ENCODE peak calls at places on chromosome 14, in five cellular contexts. One of them, this sample, is unnamed.

GRCh38 chr14:68569970-68570409 is 222.9 kb downstream of the ZFP36L1 start:
- DNase-seq in right cardiac atrium: no peak
- DNase-seq in stimulated activated naive B cell treated with anti-CD40 and anti-IgM and Interleukin-4, amounts not matched to agents 10 μg/mL and 1 μg/mL and 100 μg/mL, for 72 hours: no peak
- DNase-seq in M059J: no peak
- DNase-seq in CD4-positive, CD25-positive, alpha-beta regulatory T cell: no peak
- DNase-seq in this sample: no peak

GRCh38 chr14:49946320-49947141 is 53.6 kb downstream of the ARF6 start:
- DNase-seq in right cardiac atrium: no peak
- DNase-seq in stimulated activated naive B cell treated with anti-CD40 and anti-IgM and Interleukin-4, amounts not matched to agents 10 μg/mL and 1 μg/mL and 100 μg/mL, for 72 hours: no peak
- DNase-seq in M059J: peak
- DNase-seq in CD4-positive, CD25-positive, alpha-beta regulatory T cell: no peak
- DNase-seq in this sample: no peak

GRCh38 chr14:94378527-94379290 is 9.7 kb downstream of the SERPINA1 start:
- DNase-seq in right cardiac atrium: no peak
- DNase-seq in stimulated activated naive B cell treated with anti-CD40 and anti-IgM and Interleukin-4, amounts not matched to agents 10 μg/mL and 1 μg/mL and 100 μg/mL, for 72 hours: no peak
- DNase-seq in M059J: no peak
- DNase-seq in CD4-positive, CD25-positive, alpha-beta regulatory T cell: no peak
- DNase-seq in this sample: no peak

GRCh38 chr14:101372894-101373640 is 188.2 kb upstream of the DIO3 start:
- DNase-seq in right cardiac atrium: no peak
- DNase-seq in stimulated activated naive B cell treated with anti-CD40 and anti-IgM and Interleukin-4, amounts not matched to agents 10 μg/mL and 1 μg/mL and 100 μg/mL, for 72 hours: no peak
- DNase-seq in M059J: no peak
- DNase-seq in CD4-positive, CD25-positive, alpha-beta regulatory T cell: no peak
- DNase-seq in this sample: no peak

GRCh38 chr14:88562532-88562830 is 356 bp upstream of the ZC3H14 start:
- DNase-seq in right cardiac atrium: no peak
- DNase-seq in stimulated activated naive B cell treated with anti-CD40 and anti-IgM and Interleukin-4, amounts not matched to agents 10 μg/mL and 1 μg/mL and 100 μg/mL, for 72 hours: no peak
- DNase-seq in M059J: no peak
- DNase-seq in CD4-positive, CD25-positive, alpha-beta regulatory T cell: no peak
- DNase-seq in this sample: no peak

GRCh38 chr14:105139831-105140239 is 28.7 kb downstream of the JAG2 start:
- DNase-seq in right cardiac atrium: no peak
- DNase-seq in stimulated activated naive B cell treated with anti-CD40 and anti-IgM and Interleukin-4, amounts not matched to agents 10 μg/mL and 1 μg/mL and 100 μg/mL, for 72 hours: no peak
- DNase-seq in M059J: no peak
- DNase-seq in CD4-positive, CD25-positive, alpha-beta regulatory T cell: no peak
- DNase-seq in this sample: no peak

GRCh38 chr14:67722293-67722692 is 20.6 kb downstream of the RDH12 start:
- DNase-seq in right cardiac atrium: peak
- DNase-seq in stimulated activated naive B cell treated with anti-CD40 and anti-IgM and Interleukin-4, amounts not matched to agents 10 μg/mL and 1 μg/mL and 100 μg/mL, for 72 hours: no peak
- DNase-seq in M059J: peak
- DNase-seq in CD4-positive, CD25-positive, alpha-beta regulatory T cell: no peak
- DNase-seq in this sample: no peak

GRCh38 chr14:101072945-101073597 is 169.5 kb upstream of the RTL1 start:
- DNase-seq in right cardiac atrium: no peak
- DNase-seq in stimulated activated naive B cell treated with anti-CD40 and anti-IgM and Interleukin-4, amounts not matched to agents 10 μg/mL and 1 μg/mL and 100 μg/mL, for 72 hours: peak
- DNase-seq in M059J: peak
- DNase-seq in CD4-positive, CD25-positive, alpha-beta regulatory T cell: no peak
- DNase-seq in this sample: peak

GRCh38 chr14:20692111-20692751 is 3.7 kb downstream of the ANG start:
- DNase-seq in right cardiac atrium: no peak
- DNase-seq in stimulated activated naive B cell treated with anti-CD40 and anti-IgM and Interleukin-4, amounts not matched to agents 10 μg/mL and 1 μg/mL and 100 μg/mL, for 72 hours: no peak
- DNase-seq in M059J: no peak
- DNase-seq in CD4-positive, CD25-positive, alpha-beta regulatory T cell: no peak
- DNase-seq in this sample: no peak

GRCh38 chr14:56412453-56413434 is 166.9 kb upstream of the TMEM260 start:
- DNase-seq in right cardiac atrium: no peak
- DNase-seq in stimulated activated naive B cell treated with anti-CD40 and anti-IgM and Interleukin-4, amounts not matched to agents 10 μg/mL and 1 μg/mL and 100 μg/mL, for 72 hours: no peak
- DNase-seq in M059J: no peak
- DNase-seq in CD4-positive, CD25-positive, alpha-beta regulatory T cell: no peak
- DNase-seq in this sample: no peak

GRCh38 chr14:49945448-49946319 is 52.8 kb downstream of the ARF6 start:
- DNase-seq in right cardiac atrium: no peak
- DNase-seq in stimulated activated naive B cell treated with anti-CD40 and anti-IgM and Interleukin-4, amounts not matched to agents 10 μg/mL and 1 μg/mL and 100 μg/mL, for 72 hours: no peak
- DNase-seq in M059J: peak
- DNase-seq in CD4-positive, CD25-positive, alpha-beta regulatory T cell: peak
- DNase-seq in this sample: no peak

GRCh38 chr14:65833256-65833880 is 420.8 kb downstream of the FUT8 start:
- DNase-seq in right cardiac atrium: no peak
- DNase-seq in stimulated activated naive B cell treated with anti-CD40 and anti-IgM and Interleukin-4, amounts not matched to agents 10 μg/mL and 1 μg/mL and 100 μg/mL, for 72 hours: no peak
- DNase-seq in M059J: no peak
- DNase-seq in CD4-positive, CD25-positive, alpha-beta regulatory T cell: no peak
- DNase-seq in this sample: no peak

GRCh38 chr14:47536341-47536740 is 139.1 kb downstream of the MDGA2 start:
- DNase-seq in right cardiac atrium: no peak
- DNase-seq in stimulated activated naive B cell treated with anti-CD40 and anti-IgM and Interleukin-4, amounts not matched to agents 10 μg/mL and 1 μg/mL and 100 μg/mL, for 72 hours: no peak
- DNase-seq in M059J: no peak
- DNase-seq in CD4-positive, CD25-positive, alpha-beta regulatory T cell: no peak
- DNase-seq in this sample: no peak

GRCh38 chr14:80781968-80782367 is 159.6 kb downstream of the CEP128 start:
- DNase-seq in right cardiac atrium: no peak
- DNase-seq in stimulated activated naive B cell treated with anti-CD40 and anti-IgM and Interleukin-4, amounts not matched to agents 10 μg/mL and 1 μg/mL and 100 μg/mL, for 72 hours: no peak
- DNase-seq in M059J: peak
- DNase-seq in CD4-positive, CD25-positive, alpha-beta regulatory T cell: no peak
- DNase-seq in this sample: no peak